ENCODE peak calls at places on chromosomes 2 and 18, in five cellular contexts. E is endothelial cell; T is dorsolateral prefrontal cortex; H is activated CD8-positive, alpha-beta memory T cell treated with anti-CD3 and anti-CD28 coated beads for 24 hours; J is fibroblast of the conjunctiva. C is an unnamed sample.

GRCh38 chr2:177072069-177072468 is 140.5 kb upstream of the HNRNPA3 start:
- DNase-seq in E (no peak), H (no peak), J (no peak), T (no peak), C (no peak)

GRCh38 chr2:69007603-69008002 is 5.4 kb upstream of the ANTXR1 start:
- DNase-seq in E (no peak), J (no peak), T (no peak), H (no peak), C (no peak)

GRCh38 chr2:24463271-24463670 is 27.8 kb upstream of the NCOA1 start:
- DNase-seq in E (no peak), J (no peak), T (no peak), H (no peak), C (no peak)

GRCh38 chr2:128377071-128377910 is 58.6 kb upstream of the HS6ST1 start:
- DNase-seq in E (no peak), T (peak), J (no peak), H (no peak), C (no peak)

GRCh38 chr2:10980071-10980470 is 68.3 kb downstream of the KCNF1 start:
- DNase-seq in J (no peak), H (no peak), E (no peak), T (no peak), C (no peak)

GRCh38 chr2:200975672-200976071 is 12.2 kb upstream of the ORC2 start:
- DNase-seq in T (no peak), J (no peak), E (no peak), H (no peak), C (no peak)

GRCh38 chr2:173997269-173997668 is 32.1 kb upstream of the SP3 start:
- DNase-seq in T (peak), H (no peak), J (peak), E (no peak), C (no peak)

GRCh38 chr18:60739212-60739611 is 366.6 kb upstream of the MC4R start:
- DNase-seq in J (no peak), T (no peak), E (no peak), H (no peak), C (peak)

GRCh38 chr2:181680055-181680936 is at the start of gene NEUROD1:
- DNase-seq in T (peak), E (no peak), H (no peak), J (no peak), C (peak)

GRCh38 chr2:64423303-64423702 is 30.7 kb upstream of the LGALSL start:
- DNase-seq in T (no peak), E (no peak), H (no peak), J (no peak), C (no peak)

GRCh38 chr2:58594175-58594574 is 353.1 kb upstream of the FANCL start:
- DNase-seq in J (no peak), E (peak), T (no peak), H (no peak), C (peak)

GRCh38 chr2:197647961-197648690 is 27.3 kb downstream of the RFTN2 start:
- DNase-seq in J (no peak), H (no peak), E (no peak), T (no peak), C (no peak)

GRCh38 chr2:223950448-223951347 is 5.6 kb upstream of the WDFY1 start:
- DNase-seq in T (no peak), J (no peak), H (no peak), E (no peak), C (peak)

GRCh38 chr2:12177052-12177994 is 430.9 kb downstream of the LPIN1 start:
- DNase-seq in J (peak), T (peak), H (no peak), E (no peak), C (no peak)

GRCh38 chr2:120566331-120567035 is 169.2 kb upstream of the GLI2 start:
- DNase-seq in E (no peak), J (peak), H (no peak), T (no peak), C (no peak)

GRCh38 chr2:26631815-26632214 is 9.4 kb downstream of the CIB4 start:
- DNase-seq in E (no peak), H (no peak), T (no peak), J (no peak), C (no peak)

GRCh38 chr18:58045265-58046086 is 1.4 kb downstream of the NEDD4L start:
- DNase-seq in E (peak), J (no peak), H (peak), T (peak), C (peak)

GRCh38 chr2:27081984-27082772 is 3.8 kb downstream of the EMILIN1 start:
- DNase-seq in H (no peak), T (no peak), E (no peak), J (no peak), C (no peak)

GRCh38 chr2:102449370-102449974 is 23.6 kb upstream of the SLC9A4 start:
- DNase-seq in E (peak), J (peak), T (peak), H (peak), C (peak)

GRCh38 chr2:938181-939005 is 12.3 kb upstream of the SNTG2 start:
- DNase-seq in T (no peak), E (no peak), J (no peak), H (no peak), C (no peak)

C was measured in GM23338.